ENCODE peak calls at places on chromosomes 6 and 20, in ten cellular contexts. H is choroid plexus epithelial cell, X is AG04450, P is neural progenitor cell, Y is AG09319, M is WTC11, U is anterior cingulate cortex, F is amniotic stem cell, K is non-pigmented ciliary epithelial cell, J is neural crest cell. S is an unnamed sample.

GRCh38 chr6:30129818-30130679 is 5.9 kb upstream of the TRIM40 start:
- DNase-seq in H (no peak), X (no peak), P (no peak), Y (no peak), M (no peak), U (no peak), F (no peak), K (no peak), J (no peak), S (no peak)

GRCh38 chr6:125792172-125792571 is 1.4 kb downstream of the NCOA7 start:
- DNase-seq in H (no peak), X (no peak), P (no peak), Y (no peak), M (no peak), U (no peak), F (no peak), K (no peak), J (no peak), S (no peak)

GRCh38 chr20:23782366-23782983 is 31.7 kb upstream of the CST1 start:
- DNase-seq in H (peak; percentile 64), X (no peak), P (peak; percentile 46), Y (no peak), M (no peak), U (no peak), F (peak; percentile 14), K (no peak), J (peak; percentile 9), S (peak; percentile 33)

GRCh38 chr6:2961971-2962370 is 9.4 kb downstream of the SERPINB6 start:
- DNase-seq in H (no peak), X (no peak), P (no peak), Y (no peak), M (peak; percentile 48), U (no peak), F (no peak), K (no peak), J (no peak), S (peak; percentile 68)

GRCh38 chr6:138400326-138400725 is 3.7 kb upstream of the HEBP2 start:
- DNase-seq in H (no peak), X (no peak), P (no peak), Y (no peak), M (no peak), U (no peak), F (no peak), K (no peak), J (no peak), S (no peak)

GRCh38 chr20:42155586-42155985 is 537.4 kb upstream of the CHD6 start:
- DNase-seq in H (no peak), X (no peak), P (no peak), Y (no peak), M (no peak), U (no peak), F (no peak), K (no peak), J (no peak), S (no peak)

GRCh38 chr20:59221881-59222238 is 58.2 kb downstream of the ZNF831 start:
- DNase-seq in H (peak; percentile 1), X (no peak), P (no peak), Y (no peak), M (no peak), U (no peak), F (no peak), K (no peak), J (no peak), S (no peak)

GRCh38 chr20:31857861-31858835 is 12.2 kb downstream of the DUSP15 start:
- DNase-seq in H (no peak), X (no peak), P (no peak), Y (no peak), M (peak; percentile 8), U (no peak), F (no peak), K (no peak), J (no peak), S (no peak)

GRCh38 chr6:93550551-93551276 is 131.4 kb upstream of the EPHA7 start:
- DNase-seq in H (no peak), X (no peak), P (no peak), Y (no peak), M (no peak), U (no peak), F (no peak), K (no peak), J (no peak), S (no peak)

GRCh38 chr6:126066068-126067048 is 80.0 kb downstream of the TRMT11 start:
- DNase-seq in H (peak; percentile 19), X (no peak), P (no peak), Y (no peak), M (no peak), U (no peak), F (no peak), K (no peak), J (no peak), S (peak; percentile 78)

GRCh38 chr20:60630609-60631008 is 621.5 kb upstream of the CDH4 start:
- DNase-seq in H (no peak), X (no peak), P (peak; percentile 63), Y (no peak), M (no peak), U (no peak), F (no peak), K (no peak), J (no peak), S (no peak)

GRCh38 chr20:14553774-14554524 is 216.5 kb upstream of the FLRT3 start:
- DNase-seq in H (peak; percentile 21), X (no peak), P (no peak), Y (no peak), M (no peak), U (no peak), F (no peak), K (no peak), J (no peak), S (no peak)

GRCh38 chr20:37327748-37328147 is 18.2 kb upstream of the SRC start:
- DNase-seq in H (no peak), X (peak; percentile 41), P (no peak), Y (no peak), M (no peak), U (no peak), F (no peak), K (no peak), J (no peak), S (no peak)

GRCh38 chr6:22153384-22154158 is 143.3 kb downstream of the PRL start:
- DNase-seq in H (no peak), X (peak; percentile 8), P (no peak), Y (no peak), M (no peak), U (no peak), F (no peak), K (no peak), J (no peak), S (no peak)

GRCh38 chr6:27040244-27041042 is 207.1 kb upstream of the PRSS16 start:
- DNase-seq in H (peak; percentile 40), X (no peak), P (no peak), Y (no peak), M (no peak), U (no peak), F (no peak), K (no peak), J (no peak), S (no peak)

GRCh38 chr6:170075659-170076223 is 215.1 kb downstream of the DLL1 start:
- DNase-seq in H (no peak), X (no peak), P (no peak), Y (no peak), M (no peak), U (no peak), F (no peak), K (no peak), J (no peak), S (no peak)